ENCODE peak calls at places on chromosome 15, in ten cellular contexts. Q, R, B, X, M, Z, T, A, E and H are unnamed samples.

GRCh38 chr15:76431936-76432335 is 95.4 kb downstream of the ISL2 start:
- DNase-seq in Q (no peak), R (no peak), B (no peak), X (no peak), M (no peak), Z (no peak), T (no peak), A (no peak), E (no peak), H (no peak)

GRCh38 chr15:75019916-75020315 is 3.5 kb upstream of the PPCDC start:
- DNase-seq in Q (no peak), R (no peak), B (no peak), X (no peak), M (no peak), Z (no peak), T (no peak), A (no peak), E (no peak), H (no peak)

GRCh38 chr15:100665570-100665969 is 63.2 kb downstream of the ASB7 start:
- DNase-seq in Q (no peak), R (no peak), B (no peak), X (no peak), M (no peak), Z (no peak), T (no peak), A (no peak), E (no peak), H (no peak)

GRCh38 chr15:82532383-82532990 is 7.8 kb downstream of the RPS17 start:
- DNase-seq in Q (no peak), R (no peak), B (no peak), X (peak), M (peak), Z (peak), T (no peak), A (no peak), E (no peak), H (no peak)

GRCh38 chr15:33380406-33380805 is 69.6 kb downstream of the RYR3 start:
- DNase-seq in Q (no peak), R (no peak), B (no peak), X (no peak), M (no peak), Z (no peak), T (no peak), A (no peak), E (no peak), H (no peak)

GRCh38 chr15:74873756-74874424 is 725 bp upstream of the SCAMP2 start:
- DNase-seq in Q (no peak), R (no peak), B (no peak), X (no peak), M (no peak), Z (peak), T (peak), A (no peak), E (no peak), H (peak)

GRCh38 chr15:88375234-88375926 is 91.8 kb downstream of the MRPL46 start:
- DNase-seq in Q (no peak), R (no peak), B (no peak), X (no peak), M (no peak), Z (no peak), T (no peak), A (no peak), E (no peak), H (no peak)

GRCh38 chr15:22895465-22896190 is 57.2 kb downstream of the NIPA2 start:
- DNase-seq in Q (no peak), R (peak), B (peak), X (no peak), M (peak), Z (no peak), T (no peak), A (no peak), E (peak), H (no peak)

GRCh38 chr15:31457161-31457560 is 130.5 kb downstream of the KLF13 start:
- DNase-seq in Q (no peak), R (no peak), B (no peak), X (no peak), M (no peak), Z (no peak), T (no peak), A (peak), E (no peak), H (no peak)

GRCh38 chr15:78712797-78713515 is 71.9 kb upstream of the CHRNB4 start:
- DNase-seq in Q (no peak), R (no peak), B (no peak), X (no peak), M (no peak), Z (no peak), T (no peak), A (no peak), E (no peak), H (no peak)

GRCh38 chr15:82986442-82986780 is 401 bp downstream of the RAMAC start:
- DNase-seq in Q (no peak), R (peak), B (no peak), X (no peak), M (no peak), Z (no peak), T (no peak), A (no peak), E (no peak), H (no peak)

GRCh38 chr15:84889991-84890669 is 5.7 kb downstream of the SLC28A1 start:
- DNase-seq in Q (no peak), R (no peak), B (no peak), X (no peak), M (no peak), Z (no peak), T (no peak), A (no peak), E (no peak), H (no peak)

GRCh38 chr15:58724471-58724870 is 25.0 kb downstream of the ADAM10 start:
- DNase-seq in Q (no peak), R (peak), B (no peak), X (no peak), M (no peak), Z (no peak), T (no peak), A (no peak), E (no peak), H (no peak)

GRCh38 chr15:100278596-100279380 is 63.0 kb downstream of the ADAMTS17 start:
- DNase-seq in Q (no peak), R (no peak), B (no peak), X (no peak), M (no peak), Z (no peak), T (no peak), A (no peak), E (no peak), H (no peak)

GRCh38 chr15:44145495-44145894 is 49.6 kb downstream of the FRMD5 start:
- DNase-seq in Q (no peak), R (no peak), B (no peak), X (no peak), M (no peak), Z (no peak), T (no peak), A (no peak), E (no peak), H (no peak)

GRCh38 chr15:70505411-70505919 is 257.9 kb downstream of the UACA start:
- DNase-seq in Q (no peak), R (no peak), B (no peak), X (peak), M (no peak), Z (no peak), T (no peak), A (no peak), E (no peak), H (no peak)

GRCh38 chr15:57306944-57307411 is 69.3 kb upstream of the CGNL1 start:
- DNase-seq in Q (no peak), R (no peak), B (no peak), X (no peak), M (no peak), Z (no peak), T (no peak), A (no peak), E (no peak), H (no peak)

GRCh38 chr15:40878785-40879184 is 4.8 kb upstream of the RHOV start:
- DNase-seq in Q (no peak), R (no peak), B (no peak), X (no peak), M (no peak), Z (no peak), T (no peak), A (no peak), E (no peak), H (no peak)

GRCh38 chr15:101004500-101004899 is 85.3 kb downstream of the LRRK1 start:
- DNase-seq in Q (no peak), R (no peak), B (no peak), X (no peak), M (no peak), Z (no peak), T (peak), A (no peak), E (no peak), H (no peak)

GRCh38 chr15:28942046-28942445 is 56.3 kb downstream of the APBA2 start:
- DNase-seq in Q (no peak), R (no peak), B (no peak), X (no peak), M (peak), Z (no peak), T (no peak), A (peak), E (no peak), H (no peak)

GRCh38 chr15:67024322-67024997 is 40.9 kb upstream of the SMAD3 start:
- DNase-seq in Q (peak), R (peak), B (peak), X (peak), M (peak), Z (peak), T (peak), A (peak), E (peak), H (peak)

GRCh38 chr15:86444527-86444926 is 364.9 kb downstream of the AGBL1 start:
- DNase-seq in Q (no peak), R (no peak), B (no peak), X (no peak), M (no peak), Z (no peak), T (no peak), A (no peak), E (no peak), H (no peak)

GRCh38 chr15:81225161-81225671 is 28.5 kb downstream of the IL16 start:
- DNase-seq in Q (no peak), R (no peak), B (peak), X (no peak), M (no peak), Z (peak), T (peak), A (peak), E (no peak), H (peak)

GRCh38 chr15:43225201-43225949 is 4.6 kb upstream of the EPB42 start:
- DNase-seq in Q (no peak), R (peak), B (no peak), X (no peak), M (no peak), Z (peak), T (peak), A (no peak), E (no peak), H (peak)

GRCh38 chr15:88779944-88780343 is 23.3 kb upstream of the ACAN start:
- DNase-seq in Q (no peak), R (no peak), B (no peak), X (no peak), M (no peak), Z (no peak), T (no peak), A (no peak), E (no peak), H (no peak)

GRCh38 chr15:77312523-77312922 is 107.4 kb downstream of the PEAK1 start:
- DNase-seq in Q (no peak), R (no peak), B (no peak), X (no peak), M (no peak), Z (no peak), T (no peak), A (no peak), E (no peak), H (no peak)

GRCh38 chr15:78000089-78000926 is 77.2 kb downstream of the TBC1D2B start:
- DNase-seq in Q (peak), R (no peak), B (peak), X (peak), M (peak), Z (peak), T (peak), A (no peak), E (no peak), H (peak)

GRCh38 chr15:100909582-100909981 is 9.6 kb upstream of the LRRK1 start:
- DNase-seq in Q (no peak), R (no peak), B (no peak), X (no peak), M (no peak), Z (no peak), T (no peak), A (no peak), E (no peak), H (no peak)

GRCh38 chr15:57440799-57441198 is 64.5 kb downstream of the CGNL1 start:
- DNase-seq in Q (no peak), R (no peak), B (no peak), X (no peak), M (no peak), Z (no peak), T (no peak), A (no peak), E (no peak), H (no peak)

GRCh38 chr15:77075528-77075927 is 4.6 kb upstream of the TSPAN3 start:
- DNase-seq in Q (no peak), R (no peak), B (no peak), X (no peak), M (peak), Z (no peak), T (peak), A (no peak), E (no peak), H (no peak)

GRCh38 chr15:80970018-80970657 is 19.5 kb downstream of the MESD start:
- DNase-seq in Q (no peak), R (no peak), B (peak), X (peak), M (peak), Z (peak), T (peak), A (no peak), E (peak), H (peak)

GRCh38 chr15:52100807-52101206 is 11.8 kb downstream of the BCL2L10 start:
- DNase-seq in Q (no peak), R (peak), B (peak), X (peak), M (peak), Z (peak), T (peak), A (peak), E (no peak), H (peak)

GRCh38 chr15:28945626-28946215 is 59.9 kb downstream of the APBA2 start:
- DNase-seq in Q (no peak), R (no peak), B (no peak), X (no peak), M (peak), Z (no peak), T (no peak), A (no peak), E (no peak), H (no peak)

GRCh38 chr15:64894395-64895056 is 17.2 kb upstream of the ANKDD1A start:
- DNase-seq in Q (peak), R (peak), B (peak), X (no peak), M (peak), Z (no peak), T (no peak), A (peak), E (no peak), H (no peak)
- TF ChIP-seq POLR2A in Q (no peak), R (peak), B (no peak), X (no peak), M (no peak), Z (no peak), T (no peak), A (no peak), E (no peak), H (no peak)

DNA sequence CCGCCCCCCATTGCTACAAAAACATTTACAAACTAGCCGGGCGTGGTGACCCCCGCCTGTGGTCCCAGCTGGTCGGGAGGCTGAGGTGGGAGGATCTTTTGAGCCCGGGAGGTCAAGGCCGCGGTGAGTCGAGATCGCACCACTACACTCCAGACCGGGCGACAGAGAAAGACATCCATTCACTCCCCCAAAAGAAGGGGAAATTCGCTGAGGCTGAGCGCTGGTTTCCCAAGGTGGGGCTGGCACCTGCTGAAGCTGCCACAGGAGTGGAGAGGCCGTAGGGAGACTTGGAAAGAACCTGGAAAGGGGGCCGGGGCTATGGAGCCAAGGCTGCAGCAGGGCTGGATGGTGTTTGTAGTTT is 735 bp upstream of the CRTC3 start:
- DNase-seq in Q (no peak), R (no peak), B (no peak), X (no peak), M (no peak), Z (no peak), T (no peak), A (no peak), E (no peak), H (no peak)
- H3K4me3 ChIP-seq in Q (peak), R (peak), B (peak), X (no peak), M (peak), Z (no peak), T (peak), A (peak), E (peak), H (peak)

GRCh38 chr15:68580883-68581155 is 2.0 kb downstream of the CORO2B start:
- DNase-seq in Q (no peak), R (no peak), B (no peak), X (no peak), M (no peak), Z (no peak), T (no peak), A (no peak), E (no peak), H (no peak)
- TF ChIP-seq POLR2A in Q (no peak), R (no peak), B (no peak), X (no peak), M (no peak), Z (no peak), T (no peak), A (no peak), E (no peak), H (no peak)

DNA sequence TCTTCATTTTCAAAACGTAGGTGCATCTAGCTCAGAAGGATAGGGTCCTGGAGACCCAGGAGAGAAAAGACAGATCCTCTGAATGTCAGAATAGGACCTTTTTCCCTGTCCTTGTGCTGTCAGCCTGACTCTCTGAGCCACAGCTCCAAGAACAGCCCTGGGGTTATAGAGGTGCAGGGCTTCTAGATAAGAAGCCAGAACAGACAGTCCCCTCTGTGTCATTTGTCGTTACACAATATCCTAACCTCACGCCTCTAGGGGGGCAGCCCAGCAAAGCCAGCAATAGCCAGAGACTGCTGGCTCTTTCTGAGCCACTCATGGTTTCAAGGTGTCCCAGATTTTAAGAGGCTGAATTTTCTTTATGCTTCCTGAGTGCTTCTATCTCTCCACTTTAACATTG is 153.2 kb upstream of the THBS1 start:
- DNase-seq in Q (no peak), R (no peak), B (peak), X (no peak), M (no peak), Z (no peak), T (peak), A (no peak), E (no peak), H (no peak)
- H3K4me3 ChIP-seq in Q (no peak), R (no peak), B (no peak), X (no peak), M (no peak), Z (no peak), T (no peak), A (no peak), E (no peak), H (no peak)